ENCODE peak calls at places on chromosomes 4 and X, in six cellular contexts. One of them, this sample, is unnamed.

GRCh38 chrX:132480581-132481203 is 8.1 kb downstream of the MBNL3 start:
- DNase-seq in HepG2: peak
- DNase-seq in WTC11: no peak
- DNase-seq in H1: no peak
- DNase-seq in GM12878: peak
- DNase-seq in K562: no peak
- DNase-seq in this sample: no peak

GRCh38 chr4:112181358-112182000 is 36.2 kb downstream of the FAM241A start:
- DNase-seq in HepG2: no peak
- DNase-seq in WTC11: no peak
- DNase-seq in H1: no peak
- DNase-seq in GM12878: no peak
- DNase-seq in K562: no peak
- DNase-seq in this sample: no peak

GRCh38 chr4:38005637-38006036 is 45.4 kb downstream of the PTTG2 start:
- DNase-seq in HepG2: no peak
- DNase-seq in WTC11: no peak
- DNase-seq in H1: no peak
- DNase-seq in GM12878: no peak
- DNase-seq in K562: no peak
- DNase-seq in this sample: no peak

GRCh38 chr4:40462326-40462725 is 127.2 kb downstream of the CHRNA9 start:
- DNase-seq in HepG2: no peak
- DNase-seq in WTC11: no peak
- DNase-seq in H1: no peak
- DNase-seq in GM12878: peak
- DNase-seq in K562: no peak
- DNase-seq in this sample: no peak

GRCh38 chr4:57777871-57778270 is 667.7 kb upstream of the IGFBP7 start:
- DNase-seq in HepG2: no peak
- DNase-seq in WTC11: no peak
- DNase-seq in H1: no peak
- DNase-seq in GM12878: no peak
- DNase-seq in K562: no peak
- DNase-seq in this sample: no peak

GRCh38 chr4:165288639-165289428 is 38.6 kb upstream of the MSMO1 start:
- DNase-seq in HepG2: peak
- DNase-seq in WTC11: no peak
- DNase-seq in H1: no peak
- DNase-seq in GM12878: no peak
- DNase-seq in K562: no peak
- DNase-seq in this sample: no peak

GRCh38 chrX:140053841-140054240 is 88.5 kb upstream of the CXorf66 start:
- DNase-seq in HepG2: no peak
- DNase-seq in WTC11: peak
- DNase-seq in H1: no peak
- DNase-seq in GM12878: no peak
- DNase-seq in K562: no peak
- DNase-seq in this sample: no peak

GRCh38 chrX:3663576-3664290 is 49.7 kb downstream of the PRKX start:
- DNase-seq in HepG2: no peak
- DNase-seq in WTC11: no peak
- DNase-seq in H1: no peak
- DNase-seq in GM12878: no peak
- DNase-seq in K562: no peak
- DNase-seq in this sample: no peak

GRCh38 chr4:165184220-165184619 is 23.1 kb upstream of the KLHL2 start:
- DNase-seq in HepG2: no peak
- DNase-seq in WTC11: no peak
- DNase-seq in H1: no peak
- DNase-seq in GM12878: no peak
- DNase-seq in K562: no peak
- DNase-seq in this sample: no peak

GRCh38 chr4:7863911-7864681 is 75.6 kb downstream of the AFAP1 start:
- DNase-seq in HepG2: peak
- DNase-seq in WTC11: no peak
- DNase-seq in H1: no peak
- DNase-seq in GM12878: no peak
- DNase-seq in K562: peak
- DNase-seq in this sample: no peak

GRCh38 chrX:16451331-16451730 is 198.6 kb upstream of the S100G start:
- DNase-seq in HepG2: no peak
- DNase-seq in WTC11: no peak
- DNase-seq in H1: no peak
- DNase-seq in GM12878: no peak
- DNase-seq in K562: no peak
- DNase-seq in this sample: no peak

GRCh38 chr4:4880492-4880891 is 21.0 kb downstream of the MSX1 start:
- DNase-seq in HepG2: no peak
- DNase-seq in WTC11: no peak
- DNase-seq in H1: no peak
- DNase-seq in GM12878: no peak
- DNase-seq in K562: no peak
- DNase-seq in this sample: no peak

GRCh38 chr4:122759639-122760310 is 27.3 kb downstream of the BBS12 start:
- DNase-seq in HepG2: no peak
- DNase-seq in WTC11: no peak
- DNase-seq in H1: no peak
- DNase-seq in GM12878: no peak
- DNase-seq in K562: no peak
- DNase-seq in this sample: no peak
- TF ChIP-seq ATF3 in HepG2: no peak
- TF ChIP-seq ATF3 in WTC11: no peak
- TF ChIP-seq ATF3 in H1: no peak
- TF ChIP-seq ATF3 in GM12878: no peak
- TF ChIP-seq ATF3 in K562: no peak
- TF ChIP-seq ATF3 in this sample: no peak

DNA sequence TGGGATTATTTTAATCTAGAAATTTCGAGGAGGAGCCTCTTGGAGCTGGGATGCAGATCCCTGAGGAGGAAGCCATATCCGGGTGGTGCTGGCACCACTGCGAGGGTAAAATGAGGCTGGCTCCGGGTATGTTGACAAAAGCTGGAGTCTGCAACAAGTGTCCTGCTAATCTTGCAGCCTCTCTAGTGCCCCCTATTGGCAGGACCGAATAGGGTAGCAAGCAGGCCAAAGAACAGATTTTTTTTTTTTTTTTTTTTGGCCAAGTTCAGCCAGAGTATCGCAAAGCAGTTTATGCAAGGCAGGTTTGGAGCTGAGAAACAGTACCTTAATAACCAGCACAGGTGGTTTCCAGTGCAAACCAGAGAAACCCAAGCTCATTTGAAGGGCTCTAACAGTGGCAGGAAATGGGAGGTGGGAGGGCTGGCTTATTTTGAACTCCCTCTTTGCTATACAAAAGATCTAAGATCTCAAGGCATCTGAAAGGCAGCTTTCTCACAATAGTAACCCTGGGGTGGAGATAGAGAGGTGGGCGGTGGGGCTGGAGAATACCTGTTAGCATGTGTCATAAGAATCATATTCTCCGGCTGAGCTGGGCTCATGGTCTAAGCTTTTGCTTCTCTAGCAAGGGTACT is 38.2 kb upstream of the OCIAD2 start:
- DNase-seq in HepG2: peak
- DNase-seq in WTC11: peak
- DNase-seq in H1: no peak
- DNase-seq in GM12878: no peak
- DNase-seq in K562: peak
- DNase-seq in this sample: no peak
- TF ChIP-seq ATF3 in HepG2: no peak
- TF ChIP-seq ATF3 in WTC11: no peak
- TF ChIP-seq ATF3 in H1: no peak
- TF ChIP-seq ATF3 in GM12878: no peak
- TF ChIP-seq ATF3 in K562: no peak
- TF ChIP-seq ATF3 in this sample: no peak

DNA sequence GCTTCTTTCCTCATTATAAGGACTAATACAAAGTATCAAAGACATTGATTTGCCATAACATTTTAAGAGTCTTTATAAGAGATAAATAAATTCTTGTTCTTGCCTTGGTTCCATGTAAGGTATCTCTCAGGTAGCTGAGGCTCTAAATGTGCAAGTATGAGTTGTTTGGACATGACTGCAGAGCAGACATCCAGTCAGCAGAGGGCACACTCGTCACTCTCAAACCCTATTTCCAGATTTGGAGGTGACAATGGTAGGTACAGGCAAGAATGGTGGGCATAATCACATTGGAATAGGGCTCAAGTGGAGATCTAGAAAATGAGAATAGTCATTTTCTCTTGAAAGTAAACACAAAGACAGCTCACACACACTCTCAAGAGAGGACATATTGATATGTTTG is 133.3 kb upstream of the ZIC3 start:
- DNase-seq in HepG2: peak
- DNase-seq in WTC11: peak
- DNase-seq in H1: no peak
- DNase-seq in GM12878: no peak
- DNase-seq in K562: peak
- DNase-seq in this sample: no peak
- TF ChIP-seq ATF3 in HepG2: no peak
- TF ChIP-seq ATF3 in WTC11: no peak
- TF ChIP-seq ATF3 in H1: no peak
- TF ChIP-seq ATF3 in GM12878: no peak
- TF ChIP-seq ATF3 in K562: no peak
- TF ChIP-seq ATF3 in this sample: no peak

GRCh38 chr4:128841402-128841801 is 31.9 kb downstream of the JADE1 start:
- DNase-seq in HepG2: no peak
- DNase-seq in WTC11: no peak
- DNase-seq in H1: no peak
- DNase-seq in GM12878: no peak
- DNase-seq in K562: no peak
- DNase-seq in this sample: no peak
- TF ChIP-seq ATF3 in HepG2: no peak
- TF ChIP-seq ATF3 in WTC11: no peak
- TF ChIP-seq ATF3 in H1: no peak
- TF ChIP-seq ATF3 in GM12878: no peak
- TF ChIP-seq ATF3 in K562: no peak
- TF ChIP-seq ATF3 in this sample: no peak